ENCODE peak calls at places on chromosomes 13 and 19, in eight cellular contexts. I is WERI-Rb-1; J is mucosa of gallbladder; G is central memory CD8-positive, alpha-beta T cell; A is cardiac muscle cell; M is omental fat pad; S is activated CD8-positive, alpha-beta T cell treated with anti-CD3 and anti-CD28 coated beads for 36 hours; Y is Peyer's patch. F is an unnamed sample.

GRCh38 chr13:54607421-54607820 is 1578.8 kb downstream of the OLFM4 start:
- DNase-seq in J (no peak), S (no peak), M (no peak), Y (no peak), A (no peak), I (no peak), G (no peak), F (no peak)

GRCh38 chr19:8512115-8512967 is 1.6 kb downstream of the ZNF414 start:
- DNase-seq in Y (peak), A (no peak), J (no peak), M (no peak), I (no peak), S (peak), G (no peak), F (no peak)

GRCh38 chr13:46831588-46832194 is 34.7 kb upstream of the ESD start:
- DNase-seq in Y (peak), M (peak), G (no peak), A (peak), I (peak), S (peak), J (peak), F (no peak)

GRCh38 chr13:91245283-91245682 is 102.2 kb upstream of the MIR17HG start:
- DNase-seq in A (no peak), M (no peak), Y (no peak), G (no peak), J (no peak), S (no peak), I (no peak), F (no peak)

GRCh38 chr13:31965361-31966066 is 66.1 kb upstream of the FRY start:
- DNase-seq in I (no peak), M (no peak), J (no peak), S (no peak), Y (no peak), A (no peak), G (no peak), F (peak)

GRCh38 chr19:55809381-55810058 is 22.3 kb downstream of the NLRP11 start:
- DNase-seq in M (no peak), G (no peak), S (peak), I (peak), J (peak), A (no peak), Y (peak), F (no peak)

GRCh38 chr13:98284677-98285076 is 107.6 kb upstream of the RNF113B start:
- DNase-seq in M (no peak), Y (no peak), I (peak), J (no peak), G (no peak), A (no peak), S (no peak), F (no peak)

GRCh38 chr13:73292127-73292526 is 233.3 kb downstream of the KLF5 start:
- DNase-seq in M (no peak), S (no peak), J (no peak), G (no peak), Y (no peak), A (no peak), I (no peak), F (no peak)

GRCh38 chr13:46164661-46165060 is 17.3 kb downstream of the LCP1 start:
- DNase-seq in G (no peak), A (no peak), M (no peak), S (no peak), Y (no peak), I (no peak), J (no peak), F (no peak)

GRCh38 chr13:75723927-75724326 is 87.8 kb downstream of the LMO7 start:
- DNase-seq in Y (no peak), M (no peak), A (no peak), I (no peak), G (no peak), S (no peak), J (no peak), F (no peak)

F was measured in non-pigmented ciliary epithelial cell.